ENCODE peak calls at places on chromosome 12, in seven cellular contexts. H is H9, O is MM.1S, C is mammary epithelial cell, D is fibroblast of lung, G is heart left ventricle, S is astrocyte. P is an unnamed sample.

GRCh38 chr12:106601031-106601430 is 18.2 kb downstream of the RFX4 start:
- DNase-seq in H (peak; percentile 84), O (no peak), C (no peak), D (no peak), G (no peak), S (no peak), P (no peak)

GRCh38 chr12:59079029-59079428 is 158.7 kb upstream of the LRIG3 start:
- DNase-seq in H (no peak), O (no peak), C (peak; percentile 94), D (no peak), G (no peak), S (no peak), P (no peak)

GRCh38 chr12:46617167-46617566 is 208.6 kb downstream of the SLC38A4 start:
- DNase-seq in H (no peak), O (peak; percentile 21), C (no peak), D (peak; percentile 67), G (peak; percentile 54), S (peak; percentile 11), P (no peak)

GRCh38 chr12:12582895-12583303 is 20.2 kb upstream of the DUSP16 start:
- DNase-seq in H (no peak), O (no peak), C (peak; percentile 84), D (peak; percentile 7), G (no peak), S (peak; percentile 33), P (no peak)

GRCh38 chr12:52969828-52970569 is 21.1 kb downstream of the KRT18 start:
- DNase-seq in H (no peak), O (no peak), C (no peak), D (no peak), G (peak; percentile 79), S (no peak), P (no peak)

GRCh38 chr12:67650127-67650495 is 1.6 kb downstream of the DYRK2 start:
- DNase-seq in H (no peak), O (no peak), C (no peak), D (peak; percentile 18), G (peak; percentile 58), S (no peak), P (no peak)

GRCh38 chr12:74349925-74350324 is 187.7 kb upstream of the ATXN7L3B start:
- DNase-seq in H (no peak), O (no peak), C (no peak), D (no peak), G (no peak), S (peak; percentile 24), P (no peak)

GRCh38 chr12:52280796-52281560 is 6.5 kb downstream of the KRT86 start:
- DNase-seq in H (no peak), O (no peak), C (peak; percentile 99), D (peak; percentile 97), G (peak; percentile 61), S (peak; percentile 99), P (peak; percentile 80)

GRCh38 chr12:32107376-32108267 is 975 bp downstream of the BICD1 start:
- DNase-seq in H (no peak), O (no peak), C (peak; percentile 86), D (peak; percentile 41), G (no peak), S (peak; percentile 84), P (no peak)

DNA sequence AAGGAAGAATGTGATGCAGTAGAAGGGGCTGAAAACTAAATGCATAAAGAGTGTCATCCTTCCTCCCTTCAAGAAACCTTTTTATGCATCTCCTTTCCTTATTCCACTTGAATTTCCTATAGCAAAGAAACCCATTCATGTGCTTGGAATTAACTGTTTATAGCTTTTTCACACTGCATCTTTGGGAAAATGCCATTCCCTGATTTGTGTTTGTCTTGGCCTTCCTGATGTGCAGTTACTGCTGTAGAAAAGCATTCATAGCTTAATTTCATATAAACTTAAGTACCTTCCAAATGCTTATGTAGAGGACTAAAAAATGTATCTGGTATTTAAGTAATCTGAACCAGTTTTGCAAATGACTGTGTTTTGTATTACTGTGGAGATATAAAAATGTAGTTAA is 61.8 kb downstream of the SDR9C7 start:
- DNase-seq in H (no peak), O (no peak), C (no peak), D (no peak), G (no peak), S (no peak), P (no peak)
- H3K27me3 ChIP-seq in H (no peaks in the 10 kb centered on the region), O (no peaks in the 10 kb centered on the region), C (no peaks in the 10 kb centered on the region), D (no peaks in the 10 kb centered on the region), G (no peaks in the 10 kb centered on the region), S (peaks cover 2% of the 10 kb centered on the region), P (peaks cover 7% of the 10 kb centered on the region)

DNA sequence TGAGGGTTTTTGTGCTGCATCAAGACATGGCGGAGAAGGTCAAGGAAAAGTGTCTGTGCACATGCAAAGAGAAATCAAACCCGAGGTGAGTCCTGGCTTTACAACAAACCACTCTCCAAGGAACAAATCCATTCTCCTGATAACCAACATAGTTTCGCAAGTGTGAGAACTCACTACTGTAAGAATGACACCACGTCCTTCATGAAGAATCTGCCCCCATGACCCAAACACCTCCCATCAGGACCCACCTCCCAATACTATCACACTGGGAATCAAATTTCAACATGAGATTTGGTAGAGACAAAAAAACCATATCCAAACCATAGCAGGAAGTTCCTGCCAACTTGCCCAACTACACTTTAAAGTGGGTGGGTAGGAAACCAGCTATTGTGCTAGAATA is 2.4 kb upstream of the ERC1 start:
- DNase-seq in H (no peak), O (no peak), C (no peak), D (no peak), G (no peak), S (no peak), P (no peak)
- H3K27ac ChIP-seq in H (no peak overlapping the region), O (no peak overlapping the region), C (no peak overlapping the region), D (peak overlapping the region; percentile 99), G (no peak overlapping the region), S (no peak overlapping the region), P (no peak overlapping the region)

GRCh38 chr12:4812621-4813327 is 92.6 kb downstream of the GALNT8 start:
- DNase-seq in H (no peak), O (no peak), C (no peak), D (no peak), G (no peak), S (no peak), P (no peak)

GRCh38 chr12:4809013-4809448 is 88.8 kb downstream of the GALNT8 start:
- DNase-seq in H (peak; percentile 90), O (no peak), C (no peak), D (no peak), G (no peak), S (peak; percentile 27), P (no peak)

GRCh38 chr12:4807813-4808212 is 87.6 kb downstream of the GALNT8 start:
- DNase-seq in H (no peak), O (peak; percentile 15), C (no peak), D (no peak), G (no peak), S (no peak), P (no peak)

GRCh38 chr12:4809449-4810218 is 89.4 kb downstream of the GALNT8 start:
- DNase-seq in H (peak; percentile 65), O (no peak), C (no peak), D (no peak), G (no peak), S (peak; percentile 8), P (no peak)

GRCh38 chr12:4810219-4810671 is 90.0 kb downstream of the GALNT8 start:
- DNase-seq in H (no peak), O (no peak), C (no peak), D (no peak), G (no peak), S (no peak), P (no peak)
- H3K27me3 ChIP-seq in H (peaks cover 26% of the 10 kb centered on the region), O (no peaks in the 10 kb centered on the region), C (peaks cover 29% of the 10 kb centered on the region), D (peaks cover 4% of the 10 kb centered on the region), G (peaks cover 7% of the 10 kb centered on the region), S (peaks cover 12% of the 10 kb centered on the region), P (peaks cover 24% of the 10 kb centered on the region)

DNA sequence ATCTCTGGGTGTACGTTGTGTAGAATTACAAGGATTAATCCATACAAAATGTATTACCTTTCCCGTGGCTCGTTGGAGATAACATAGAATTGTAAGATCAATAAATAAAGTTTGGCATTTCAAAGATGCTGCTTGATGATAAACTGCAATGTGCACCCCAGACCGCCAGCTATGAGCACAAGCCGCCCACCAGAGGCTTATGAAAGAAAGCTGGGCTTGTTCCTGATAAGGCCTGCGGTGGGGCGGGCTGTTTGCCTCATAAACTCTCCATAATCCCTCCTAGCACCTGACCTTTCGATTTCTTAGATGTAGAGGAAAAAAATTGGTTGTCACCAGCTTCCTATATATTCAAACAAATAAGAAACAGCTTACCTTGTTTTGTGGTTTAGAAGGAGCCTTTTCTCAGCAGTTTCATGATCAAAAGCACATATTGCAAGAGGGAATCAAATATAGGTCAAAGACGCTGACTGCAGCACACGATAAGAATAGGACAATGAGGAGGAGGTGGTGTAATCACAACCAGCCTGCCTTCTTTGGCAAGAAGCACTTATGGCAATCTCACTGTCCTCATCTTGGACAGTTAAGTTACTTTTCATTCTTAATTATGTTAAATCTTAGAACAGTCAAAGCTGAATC is 293.6 kb downstream of the RMST start:
- DNase-seq in H (no peak), O (peak; percentile 94), C (no peak), D (no peak), G (no peak), S (no peak), P (no peak)
- H3K27ac ChIP-seq in H (no peak overlapping the region), O (peak overlapping the region; percentile 80), C (no peak overlapping the region), D (no peak overlapping the region), G (no peak overlapping the region), S (no peak overlapping the region), P (no peak overlapping the region)

DNA sequence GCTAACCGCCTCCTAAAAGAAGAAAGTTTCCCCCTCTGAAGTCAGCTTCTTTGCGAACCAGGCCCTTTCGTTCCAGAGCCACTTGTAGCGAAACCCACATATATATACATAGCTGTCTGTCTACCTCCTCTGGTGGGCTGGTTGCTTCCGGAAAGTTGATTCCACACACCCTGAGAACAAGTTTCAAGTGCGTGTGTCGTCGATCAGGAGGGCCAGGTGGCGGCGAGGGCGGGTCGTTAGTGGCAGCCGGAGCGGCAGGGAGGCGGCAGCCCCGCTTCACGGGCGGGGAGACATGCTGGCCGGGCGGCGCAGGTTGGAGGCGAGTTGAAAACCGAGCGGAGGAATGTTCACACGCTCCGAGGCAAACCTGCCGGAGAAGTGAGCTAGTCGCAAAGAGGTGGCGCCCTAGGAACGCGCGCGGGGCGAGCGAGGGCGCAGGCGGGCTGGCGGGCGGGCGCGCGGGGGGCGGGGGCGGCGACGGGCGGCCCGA is 2.6 kb downstream of the PTHLH start:
- DNase-seq in H (peak; percentile 84), O (peak; percentile 93), C (peak; percentile 95), D (no peak), G (peak; percentile 45), S (peak; percentile 75), P (no peak)
- H3K27me3 ChIP-seq in H (peaks cover 58% of the 10 kb centered on the region), O (no peaks in the 10 kb centered on the region), C (no peaks in the 10 kb centered on the region), D (peaks cover 14% of the 10 kb centered on the region), G (peaks cover 22% of the 10 kb centered on the region), S (no peaks in the 10 kb centered on the region), P (no peaks in the 10 kb centered on the region)

DNA sequence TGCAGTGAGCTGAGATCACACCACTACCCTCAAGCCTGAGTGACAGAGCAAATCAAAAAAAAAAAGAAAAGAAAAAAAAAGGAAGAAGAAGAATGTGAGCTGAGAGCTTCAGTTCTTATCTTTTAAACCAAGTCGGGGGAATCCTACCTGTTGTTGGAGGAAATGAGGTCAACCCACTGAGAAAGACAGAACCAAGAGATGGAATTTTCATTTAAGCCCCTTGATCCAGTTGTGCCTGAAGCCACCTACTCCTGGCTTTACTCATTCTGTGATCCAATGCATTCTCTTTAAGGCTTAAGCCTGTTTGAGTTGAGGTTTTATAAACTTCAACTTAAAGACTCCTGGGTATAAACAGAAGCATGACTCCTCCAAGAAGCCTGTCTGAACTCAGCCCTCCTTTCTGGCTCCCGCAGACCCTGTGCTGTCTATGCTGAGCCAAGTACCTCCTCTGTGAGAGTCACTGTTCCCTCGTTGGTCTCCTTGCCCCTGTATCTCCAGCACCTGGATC is 32.5 kb downstream of the MAP1LC3B2 start:
- DNase-seq in H (no peak), O (no peak), C (no peak), D (peak; percentile 78), G (no peak), S (peak; percentile 35), P (peak; percentile 34)
- H3K27ac ChIP-seq in H (no peak overlapping the region), O (no peak overlapping the region), C (no peak overlapping the region), D (no peak overlapping the region), G (no peak overlapping the region), S (no peak overlapping the region), P (peak overlapping the region; percentile 22)

P was measured in AG04450.